ENCODE peak calls at places on chromosomes 13 and 19, in ten cellular contexts. N is stimulated activated naive CD4-positive, alpha-beta T cell treated with Interleukin-2 at 50 U/mL for 16 hours; A is activated CD4-positive, CD25-positive, alpha-beta regulatory T cell; Y is NCI-H526; J is A549; S is caudate nucleus; T is stimulated activated naive CD8-positive, alpha-beta T cell treated with anti-CD3 and anti-CD28 coated beads, Interleukin-15, amount 100 ng/mL, for 72 hours; L is KBM-7; O is activated CD4-positive, alpha-beta T cell treated with anti-CD3 and anti-CD28 coated beads, Interleukin-2, amount 50 U/mL, for 24 hours; M is memory B cell. X is an unnamed sample.

GRCh38 chr19:18674616-18675015 is 8.9 kb upstream of the CRTC1 start:
- DNase-seq in N (no peak), A (no peak), Y (no peak), J (no peak), S (no peak), T (no peak), L (no peak), O (no peak), M (no peak), X (no peak)

GRCh38 chr13:74134777-74135305 is 637 bp upstream of the KLF12 start:
- DNase-seq in N (peak), A (peak), Y (peak), J (peak), S (no peak), T (peak), L (peak), O (peak), M (no peak), X (peak)

GRCh38 chr19:46722421-46723022 is 5.6 kb upstream of the PRKD2 start:
- DNase-seq in N (no peak), A (no peak), Y (no peak), J (no peak), S (no peak), T (no peak), L (no peak), O (no peak), M (no peak), X (no peak)

GRCh38 chr13:26561636-26562537 is 4.4 kb downstream of the WASF3 start:
- DNase-seq in N (no peak), A (no peak), Y (no peak), J (no peak), S (no peak), T (no peak), L (no peak), O (no peak), M (no peak), X (no peak)

GRCh38 chr19:6066661-6067646 is 43.3 kb downstream of the RFX2 start:
- DNase-seq in N (no peak), A (no peak), Y (peak), J (peak), S (no peak), T (no peak), L (peak), O (no peak), M (no peak), X (no peak)

GRCh38 chr19:46637224-46637623 is 1.2 kb upstream of the GNG8 start:
- DNase-seq in N (no peak), A (peak), Y (no peak), J (no peak), S (peak), T (no peak), L (no peak), O (no peak), M (no peak), X (no peak)

GRCh38 chr13:33355470-33355869 is 69.9 kb upstream of the STARD13 start:
- DNase-seq in N (no peak), A (no peak), Y (no peak), J (no peak), S (no peak), T (no peak), L (peak), O (no peak), M (no peak), X (no peak)

GRCh38 chr13:65965496-65965895 is 1264.6 kb downstream of the PCDH9 start:
- DNase-seq in N (no peak), A (no peak), Y (no peak), J (no peak), S (no peak), T (no peak), L (no peak), O (no peak), M (no peak), X (no peak)

GRCh38 chr13:31930901-31931522 is 100.6 kb upstream of the FRY start:
- DNase-seq in N (peak), A (no peak), Y (no peak), J (no peak), S (no peak), T (no peak), L (peak), O (no peak), M (no peak), X (no peak)

GRCh38 chr19:18452386-18452785 is 14.5 kb upstream of the ISYNA1 start:
- DNase-seq in N (no peak), A (no peak), Y (no peak), J (no peak), S (no peak), T (no peak), L (no peak), O (no peak), M (no peak), X (no peak)

GRCh38 chr19:48780684-48781391 is 25.5 kb downstream of the FGF21 start:
- DNase-seq in N (no peak), A (no peak), Y (no peak), J (peak), S (no peak), T (no peak), L (peak), O (no peak), M (no peak), X (no peak)

GRCh38 chr13:20190481-20191310 is 2.0 kb downstream of the GJB2 start:
- DNase-seq in N (no peak), A (no peak), Y (no peak), J (no peak), S (no peak), T (no peak), L (no peak), O (no peak), M (no peak), X (no peak)

GRCh38 chr13:23751195-23751594 is 138.0 kb downstream of the MIPEP start:
- DNase-seq in N (no peak), A (no peak), Y (no peak), J (peak), S (no peak), T (no peak), L (no peak), O (no peak), M (no peak), X (no peak)

GRCh38 chr19:49017666-49018351 is 918 bp upstream of the LHB start:
- DNase-seq in N (peak), A (peak), Y (peak), J (no peak), S (no peak), T (peak), L (peak), O (peak), M (peak), X (peak)

GRCh38 chr19:15869109-15869555 is 28.7 kb downstream of the CYP4F2 start:
- DNase-seq in N (no peak), A (peak), Y (peak), J (peak), S (no peak), T (no peak), L (peak), O (no peak), M (no peak), X (no peak)

GRCh38 chr13:38900188-38900587 is 90.4 kb downstream of the STOML3 start:
- DNase-seq in N (no peak), A (no peak), Y (no peak), J (no peak), S (no peak), T (no peak), L (no peak), O (no peak), M (no peak), X (no peak)

GRCh38 chr13:83297591-83298305 is 584.5 kb downstream of the SLITRK1 start:
- DNase-seq in N (no peak), A (no peak), Y (no peak), J (no peak), S (no peak), T (no peak), L (no peak), O (no peak), M (no peak), X (no peak)

GRCh38 chr13:89923052-89923451 is 1424.4 kb upstream of the MIR17HG start:
- DNase-seq in N (no peak), A (no peak), Y (no peak), J (no peak), S (no peak), T (no peak), L (no peak), O (no peak), M (no peak), X (no peak)

GRCh38 chr19:2722541-2723344 is 1.6 kb upstream of the DIRAS1 start:
- DNase-seq in N (no peak), A (no peak), Y (no peak), J (peak), S (no peak), T (no peak), L (peak), O (no peak), M (no peak), X (no peak)